ENCODE peak calls at places on chromosomes 5 and 9, in ten cellular contexts. One of them, this sample, is unnamed.
A peak's percentile ranks its signal among the peaks of the same experiment; 100 is the strongest.

GRCh38 chr5:61280766-61281427 is 51.2 kb upstream of the ZSWIM6 start:
- DNase-seq in GM12865: no peak
- DNase-seq in foreskin fibroblast: no peak
- DNase-seq in adipocyte: no peak
- DNase-seq in upper lobe of right lung: peak; percentile 69
- DNase-seq in effector memory CD4-positive, alpha-beta T cell: no peak
- DNase-seq in B cell: no peak
- DNase-seq in skeletal muscle cell: no peak
- DNase-seq in RPMI7951: no peak
- DNase-seq in effector CD4-positive, alpha-beta T cell: no peak
- DNase-seq in this sample: no peak

GRCh38 chr9:114720296-114720695 is 38.3 kb upstream of the TEX48 start:
- DNase-seq in B cell: no peak
- DNase-seq in effector memory CD4-positive, alpha-beta T cell: no peak
- DNase-seq in effector CD4-positive, alpha-beta T cell: no peak
- DNase-seq in skeletal muscle cell: no peak
- DNase-seq in GM12865: no peak
- DNase-seq in adipocyte: no peak
- DNase-seq in upper lobe of right lung: no peak
- DNase-seq in RPMI7951: peak; percentile 54
- DNase-seq in foreskin fibroblast: peak; percentile 41
- DNase-seq in this sample: no peak

GRCh38 chr5:95809414-95809960 is 13.0 kb downstream of the GLRX start:
- DNase-seq in effector memory CD4-positive, alpha-beta T cell: no peak
- DNase-seq in RPMI7951: peak; percentile 2
- DNase-seq in GM12865: no peak
- DNase-seq in B cell: no peak
- DNase-seq in effector CD4-positive, alpha-beta T cell: no peak
- DNase-seq in upper lobe of right lung: no peak
- DNase-seq in skeletal muscle cell: peak; percentile 61
- DNase-seq in foreskin fibroblast: peak; percentile 70
- DNase-seq in adipocyte: no peak
- DNase-seq in this sample: no peak

GRCh38 chr5:181045316-181045715 is 5.2 kb downstream of the BTNL9 start:
- DNase-seq in effector CD4-positive, alpha-beta T cell: no peak
- DNase-seq in effector memory CD4-positive, alpha-beta T cell: no peak
- DNase-seq in foreskin fibroblast: no peak
- DNase-seq in upper lobe of right lung: no peak
- DNase-seq in adipocyte: no peak
- DNase-seq in RPMI7951: no peak
- DNase-seq in GM12865: peak; percentile 10
- DNase-seq in skeletal muscle cell: no peak
- DNase-seq in B cell: no peak
- DNase-seq in this sample: no peak

GRCh38 chr9:127057970-127058644 is 64.3 kb downstream of the ANGPTL2 start:
- DNase-seq in effector CD4-positive, alpha-beta T cell: no peak
- DNase-seq in upper lobe of right lung: no peak
- DNase-seq in foreskin fibroblast: peak; percentile 41
- DNase-seq in GM12865: no peak
- DNase-seq in B cell: no peak
- DNase-seq in RPMI7951: no peak
- DNase-seq in adipocyte: peak; percentile 10
- DNase-seq in effector memory CD4-positive, alpha-beta T cell: no peak
- DNase-seq in skeletal muscle cell: no peak
- DNase-seq in this sample: no peak

GRCh38 chr9:107750741-107751521 is 261.4 kb upstream of the KLF4 start:
- DNase-seq in adipocyte: peak; percentile 98
- DNase-seq in effector memory CD4-positive, alpha-beta T cell: no peak
- DNase-seq in GM12865: peak; percentile 63
- DNase-seq in B cell: no peak
- DNase-seq in effector CD4-positive, alpha-beta T cell: no peak
- DNase-seq in upper lobe of right lung: peak; percentile 72
- DNase-seq in RPMI7951: peak; percentile 100
- DNase-seq in foreskin fibroblast: peak; percentile 98
- DNase-seq in skeletal muscle cell: peak; percentile 99
- DNase-seq in this sample: no peak

GRCh38 chr5:138985256-138985655 is 110.1 kb upstream of the LRRTM2 start:
- DNase-seq in RPMI7951: no peak
- DNase-seq in adipocyte: no peak
- DNase-seq in upper lobe of right lung: no peak
- DNase-seq in effector CD4-positive, alpha-beta T cell: no peak
- DNase-seq in effector memory CD4-positive, alpha-beta T cell: no peak
- DNase-seq in foreskin fibroblast: no peak
- DNase-seq in GM12865: no peak
- DNase-seq in skeletal muscle cell: no peak
- DNase-seq in B cell: no peak
- DNase-seq in this sample: no peak

GRCh38 chr9:123507992-123508391 is 152.0 kb downstream of the CRB2 start:
- DNase-seq in RPMI7951: peak; percentile 65
- DNase-seq in foreskin fibroblast: no peak
- DNase-seq in GM12865: no peak
- DNase-seq in adipocyte: no peak
- DNase-seq in skeletal muscle cell: no peak
- DNase-seq in effector CD4-positive, alpha-beta T cell: no peak
- DNase-seq in effector memory CD4-positive, alpha-beta T cell: no peak
- DNase-seq in B cell: no peak
- DNase-seq in upper lobe of right lung: no peak
- DNase-seq in this sample: no peak

GRCh38 chr9:90991953-90992352 is 190.3 kb downstream of the SYK start:
- DNase-seq in GM12865: no peak
- DNase-seq in upper lobe of right lung: no peak
- DNase-seq in effector memory CD4-positive, alpha-beta T cell: no peak
- DNase-seq in skeletal muscle cell: peak; percentile 38
- DNase-seq in adipocyte: peak; percentile 21
- DNase-seq in effector CD4-positive, alpha-beta T cell: no peak
- DNase-seq in foreskin fibroblast: peak; percentile 26
- DNase-seq in B cell: no peak
- DNase-seq in RPMI7951: no peak
- DNase-seq in this sample: no peak

GRCh38 chr9:35110327-35110758 is 5.3 kb downstream of the ATOSB start:
- DNase-seq in foreskin fibroblast: peak; percentile 58
- DNase-seq in RPMI7951: peak; percentile 59
- DNase-seq in adipocyte: peak; percentile 67
- DNase-seq in skeletal muscle cell: no peak
- DNase-seq in effector memory CD4-positive, alpha-beta T cell: no peak
- DNase-seq in upper lobe of right lung: no peak
- DNase-seq in B cell: no peak
- DNase-seq in effector CD4-positive, alpha-beta T cell: no peak
- DNase-seq in GM12865: no peak
- DNase-seq in this sample: no peak

GRCh38 chr5:57341380-57341979 is 141.1 kb downstream of the ACTBL2 start:
- DNase-seq in RPMI7951: no peak
- DNase-seq in skeletal muscle cell: no peak
- DNase-seq in effector CD4-positive, alpha-beta T cell: no peak
- DNase-seq in foreskin fibroblast: no peak
- DNase-seq in upper lobe of right lung: no peak
- DNase-seq in B cell: no peak
- DNase-seq in adipocyte: no peak
- DNase-seq in GM12865: no peak
- DNase-seq in effector memory CD4-positive, alpha-beta T cell: no peak
- DNase-seq in this sample: no peak

GRCh38 chr9:96478829-96479371 is 28.9 kb downstream of the HABP4 start:
- DNase-seq in B cell: no peak
- DNase-seq in GM12865: peak; percentile 66
- DNase-seq in skeletal muscle cell: no peak
- DNase-seq in foreskin fibroblast: peak; percentile 23
- DNase-seq in effector memory CD4-positive, alpha-beta T cell: no peak
- DNase-seq in adipocyte: peak; percentile 38
- DNase-seq in effector CD4-positive, alpha-beta T cell: no peak
- DNase-seq in RPMI7951: peak; percentile 62
- DNase-seq in upper lobe of right lung: no peak
- DNase-seq in this sample: no peak

GRCh38 chr5:34494111-34494755 is 161.9 kb upstream of the RAI14 start:
- DNase-seq in skeletal muscle cell: peak; percentile 74
- DNase-seq in adipocyte: no peak
- DNase-seq in upper lobe of right lung: no peak
- DNase-seq in RPMI7951: peak; percentile 80
- DNase-seq in foreskin fibroblast: peak; percentile 90
- DNase-seq in B cell: no peak
- DNase-seq in GM12865: peak; percentile 73
- DNase-seq in effector CD4-positive, alpha-beta T cell: no peak
- DNase-seq in effector memory CD4-positive, alpha-beta T cell: no peak
- DNase-seq in this sample: no peak

GRCh38 chr9:16062542-16063240 is 509.8 kb downstream of the CCDC171 start:
- DNase-seq in skeletal muscle cell: peak; percentile 96
- DNase-seq in upper lobe of right lung: no peak
- DNase-seq in effector CD4-positive, alpha-beta T cell: no peak
- DNase-seq in B cell: no peak
- DNase-seq in GM12865: peak; percentile 17
- DNase-seq in RPMI7951: peak; percentile 89
- DNase-seq in foreskin fibroblast: peak; percentile 95
- DNase-seq in effector memory CD4-positive, alpha-beta T cell: no peak
- DNase-seq in adipocyte: peak; percentile 42
- DNase-seq in this sample: no peak

GRCh38 chr5:131230406-131230805 is 33.4 kb upstream of the CDC42SE2 start:
- DNase-seq in RPMI7951: peak; percentile 4
- DNase-seq in GM12865: peak; percentile 66
- DNase-seq in B cell: peak; percentile 25
- DNase-seq in adipocyte: no peak
- DNase-seq in effector CD4-positive, alpha-beta T cell: no peak
- DNase-seq in foreskin fibroblast: no peak
- DNase-seq in skeletal muscle cell: no peak
- DNase-seq in upper lobe of right lung: no peak
- DNase-seq in effector memory CD4-positive, alpha-beta T cell: no peak
- DNase-seq in this sample: no peak

GRCh38 chr5:78574731-78575161 is 73.8 kb downstream of the LHFPL2 start:
- DNase-seq in effector CD4-positive, alpha-beta T cell: no peak
- DNase-seq in adipocyte: no peak
- DNase-seq in skeletal muscle cell: no peak
- DNase-seq in upper lobe of right lung: no peak
- DNase-seq in foreskin fibroblast: no peak
- DNase-seq in effector memory CD4-positive, alpha-beta T cell: no peak
- DNase-seq in B cell: no peak
- DNase-seq in RPMI7951: no peak
- DNase-seq in GM12865: peak; percentile 83
- DNase-seq in this sample: no peak

GRCh38 chr9:90433398-90433890 is 209.2 kb downstream of the DIRAS2 start:
- DNase-seq in foreskin fibroblast: no peak
- DNase-seq in B cell: no peak
- DNase-seq in RPMI7951: no peak
- DNase-seq in effector memory CD4-positive, alpha-beta T cell: no peak
- DNase-seq in effector CD4-positive, alpha-beta T cell: no peak
- DNase-seq in adipocyte: no peak
- DNase-seq in GM12865: no peak
- DNase-seq in upper lobe of right lung: peak; percentile 92
- DNase-seq in skeletal muscle cell: peak; percentile 3
- DNase-seq in this sample: no peak

This sample was measured in effector memory CD8-positive, alpha-beta T cell.